ENCODE peak calls at places on chromosomes 2 and 18, in eight cellular contexts. V is LHCN-M2; Y is esophagus muscularis mucosa; O is NCI-H1436; A is astrocyte of the spinal cord; M is stimulated activated CD8-positive, alpha-beta memory T cell treated with anti-CD3 and anti-CD28 coated beads, Interleukin-4, amount 100 ng/mL, for 1 hour; G is NCI-H69; D is T-helper 2 cell. S is an unnamed sample.

GRCh38 chr2:129870646-129871335 is 108.7 kb upstream of the RAB6C start:
- DNase-seq in V (no peak), Y (peak; percentile 62), O (no peak), A (no peak), M (no peak), G (no peak), D (no peak), S (peak; percentile 9)

GRCh38 chr2:189498205-189498604 is 56.9 kb downstream of the WDR75 start:
- DNase-seq in V (no peak), Y (no peak), O (no peak), A (no peak), M (no peak), G (no peak), D (no peak), S (no peak)

GRCh38 chr18:48723016-48723415 is 184.2 kb downstream of the CTIF start:
- DNase-seq in V (no peak), Y (no peak), O (no peak), A (no peak), M (no peak), G (no peak), D (no peak), S (no peak)

GRCh38 chr2:67453365-67453764 is 56.2 kb downstream of the ETAA1 start:
- DNase-seq in V (no peak), Y (no peak), O (no peak), A (peak; percentile 30), M (no peak), G (no peak), D (no peak), S (peak; percentile 63)

GRCh38 chr2:229141626-229142025 is 129.5 kb downstream of the PID1 start:
- DNase-seq in V (peak; percentile 95), Y (no peak), O (no peak), A (peak; percentile 80), M (no peak), G (no peak), D (no peak), S (peak; percentile 33)

GRCh38 chr2:43421194-43421593 is 174.6 kb downstream of the THADA start:
- DNase-seq in V (no peak), Y (no peak), O (no peak), A (no peak), M (no peak), G (no peak), D (no peak), S (no peak)

GRCh38 chr2:219433666-219434467 is 776 bp upstream of the SPEG start:
- DNase-seq in V (peak; percentile 73), Y (no peak), O (peak; percentile 67), A (peak; percentile 50), M (no peak), G (peak; percentile 70), D (peak; percentile 33), S (peak; percentile 80)

GRCh38 chr2:236688563-236689392 is 119.2 kb downstream of the ACKR3 start:
- DNase-seq in V (no peak), Y (no peak), O (peak; percentile 30), A (no peak), M (no peak), G (peak; percentile 3), D (no peak), S (no peak)

GRCh38 chr2:53945538-53945937 is 25.3 kb downstream of the PSME4 start:
- DNase-seq in V (no peak), Y (no peak), O (no peak), A (no peak), M (no peak), G (no peak), D (no peak), S (no peak)

S was measured in mesenchymal stem cell.